ENCODE peak calls at places on chromosome 13, in ten cellular contexts. One of them, this sample, is unnamed.

GRCh38 chr13:31000889-31001288 is 68.4 kb downstream of the TEX26 start:
- DNase-seq in suprapubic skin: no peak
- DNase-seq in sigmoid colon: no peak
- DNase-seq in A549: no peak
- DNase-seq in H1: no peak
- DNase-seq in ovary: no peak
- DNase-seq in upper lobe of left lung: no peak
- DNase-seq in tibial nerve: no peak
- DNase-seq in stomach: no peak
- DNase-seq in transverse colon: no peak
- DNase-seq in this sample: no peak

GRCh38 chr13:77565635-77566034 is 30.1 kb downstream of the SCEL start:
- DNase-seq in transverse colon: no peak
- DNase-seq in ovary: no peak
- DNase-seq in sigmoid colon: no peak
- DNase-seq in H1: no peak
- DNase-seq in upper lobe of left lung: no peak
- DNase-seq in stomach: no peak
- DNase-seq in suprapubic skin: no peak
- DNase-seq in tibial nerve: no peak
- DNase-seq in A549: peak; percentile 38
- DNase-seq in this sample: no peak

GRCh38 chr13:90084684-90085290 is 1262.7 kb upstream of the MIR17HG start:
- DNase-seq in transverse colon: no peak
- DNase-seq in A549: no peak
- DNase-seq in ovary: no peak
- DNase-seq in suprapubic skin: no peak
- DNase-seq in stomach: no peak
- DNase-seq in upper lobe of left lung: no peak
- DNase-seq in sigmoid colon: no peak
- DNase-seq in H1: no peak
- DNase-seq in tibial nerve: no peak
- DNase-seq in this sample: no peak

GRCh38 chr13:95258619-95259194 is 42.5 kb downstream of the ABCC4 start:
- DNase-seq in ovary: no peak
- DNase-seq in H1: no peak
- DNase-seq in suprapubic skin: no peak
- DNase-seq in transverse colon: no peak
- DNase-seq in A549: peak; percentile 78
- DNase-seq in stomach: no peak
- DNase-seq in upper lobe of left lung: no peak
- DNase-seq in sigmoid colon: no peak
- DNase-seq in tibial nerve: no peak
- DNase-seq in this sample: no peak

GRCh38 chr13:113401452-113402415 is 37.8 kb upstream of the GRTP1 start:
- DNase-seq in stomach: no peak
- DNase-seq in transverse colon: no peak
- DNase-seq in A549: no peak
- DNase-seq in upper lobe of left lung: peak; percentile 78
- DNase-seq in suprapubic skin: no peak
- DNase-seq in ovary: no peak
- DNase-seq in sigmoid colon: peak; percentile 52
- DNase-seq in tibial nerve: no peak
- DNase-seq in H1: no peak
- DNase-seq in this sample: no peak

GRCh38 chr13:93279982-93280381 is 53.4 kb downstream of the GPC6 start:
- DNase-seq in sigmoid colon: no peak
- DNase-seq in suprapubic skin: no peak
- DNase-seq in tibial nerve: no peak
- DNase-seq in A549: no peak
- DNase-seq in H1: no peak
- DNase-seq in ovary: no peak
- DNase-seq in transverse colon: no peak
- DNase-seq in stomach: no peak
- DNase-seq in upper lobe of left lung: no peak
- DNase-seq in this sample: no peak

GRCh38 chr13:27406178-27406939 is 18.1 kb upstream of the GTF3A start:
- DNase-seq in tibial nerve: no peak
- DNase-seq in suprapubic skin: no peak
- DNase-seq in H1: no peak
- DNase-seq in ovary: no peak
- DNase-seq in upper lobe of left lung: no peak
- DNase-seq in stomach: no peak
- DNase-seq in A549: peak; percentile 49
- DNase-seq in sigmoid colon: no peak
- DNase-seq in transverse colon: no peak
- DNase-seq in this sample: no peak

GRCh38 chr13:26985285-26985878 is 186.2 kb downstream of the USP12 start:
- DNase-seq in transverse colon: peak; percentile 82
- DNase-seq in tibial nerve: peak; percentile 52
- DNase-seq in upper lobe of left lung: no peak
- DNase-seq in ovary: peak; percentile 82
- DNase-seq in stomach: peak; percentile 78
- DNase-seq in H1: no peak
- DNase-seq in suprapubic skin: peak; percentile 77
- DNase-seq in sigmoid colon: peak; percentile 87
- DNase-seq in A549: peak; percentile 77
- DNase-seq in this sample: no peak

GRCh38 chr13:105333416-105333815 is 1202.0 kb downstream of the EFNB2 start:
- DNase-seq in sigmoid colon: no peak
- DNase-seq in tibial nerve: no peak
- DNase-seq in upper lobe of left lung: no peak
- DNase-seq in suprapubic skin: no peak
- DNase-seq in ovary: no peak
- DNase-seq in A549: no peak
- DNase-seq in H1: no peak
- DNase-seq in stomach: no peak
- DNase-seq in transverse colon: no peak
- DNase-seq in this sample: no peak

GRCh38 chr13:109858319-109858718 is 71.9 kb upstream of the IRS2 start:
- DNase-seq in ovary: no peak
- DNase-seq in suprapubic skin: no peak
- DNase-seq in tibial nerve: no peak
- DNase-seq in stomach: peak; percentile 38
- DNase-seq in H1: no peak
- DNase-seq in transverse colon: no peak
- DNase-seq in sigmoid colon: no peak
- DNase-seq in upper lobe of left lung: no peak
- DNase-seq in A549: no peak
- DNase-seq in this sample: peak; percentile 29

DNA sequence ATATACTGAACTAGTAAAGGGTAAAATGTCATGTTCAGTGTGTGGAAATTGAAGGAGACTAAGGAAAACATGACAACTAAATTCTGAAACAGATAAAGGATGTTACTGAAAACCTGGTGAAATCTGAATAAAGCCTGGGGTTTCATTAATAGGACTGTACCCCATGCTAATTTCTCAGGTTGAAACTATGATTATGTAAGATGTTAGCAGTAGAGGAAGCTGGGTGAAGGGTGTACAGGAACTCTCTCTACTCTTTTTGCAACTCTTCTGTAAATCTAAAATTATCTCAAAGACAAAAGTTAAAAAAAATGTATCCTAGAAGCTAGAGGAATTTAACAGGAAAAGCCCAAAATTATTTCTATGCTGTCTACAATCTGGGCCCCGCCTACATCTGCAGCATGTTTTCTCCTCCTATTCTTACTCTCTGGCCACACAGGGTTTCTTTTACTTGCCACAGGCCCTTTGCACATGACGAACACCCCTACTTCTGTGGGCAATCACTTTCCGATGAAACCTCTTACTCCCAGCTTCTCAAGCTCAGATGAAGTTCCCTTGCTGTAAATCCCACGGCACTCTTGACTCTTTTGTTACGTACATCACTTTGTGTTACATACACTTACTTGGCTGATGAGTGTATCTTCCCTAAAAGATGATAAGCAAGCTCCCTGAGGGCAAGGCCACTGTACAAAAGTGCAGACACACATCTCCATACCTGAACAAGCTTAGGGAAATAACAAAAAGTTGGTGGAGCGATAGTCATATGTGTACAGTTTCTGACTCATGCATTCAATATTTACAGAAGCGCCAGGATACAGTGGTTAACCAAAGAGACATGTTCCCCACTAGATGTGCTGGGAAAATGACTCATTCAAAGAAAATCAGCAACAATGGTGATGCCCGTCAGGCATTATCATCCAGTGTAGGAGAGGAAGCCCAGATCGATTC is 32.6 kb downstream of the RUBCNL start:
- DNase-seq in tibial nerve: no peak
- DNase-seq in transverse colon: no peak
- DNase-seq in stomach: no peak
- DNase-seq in H1: no peak
- DNase-seq in suprapubic skin: no peak
- DNase-seq in upper lobe of left lung: no peak
- DNase-seq in A549: peak; percentile 78
- DNase-seq in ovary: no peak
- DNase-seq in sigmoid colon: no peak
- DNase-seq in this sample: no peak
- TF ChIP-seq EP300 in tibial nerve: no peak
- TF ChIP-seq EP300 in transverse colon: no peak
- TF ChIP-seq EP300 in stomach: no peak
- TF ChIP-seq EP300 in H1: no peak
- TF ChIP-seq EP300 in suprapubic skin: no peak
- TF ChIP-seq EP300 in upper lobe of left lung: no peak
- TF ChIP-seq EP300 in A549: peak; percentile 15
- TF ChIP-seq EP300 in ovary: no peak
- TF ChIP-seq EP300 in sigmoid colon: no peak
- TF ChIP-seq EP300 in this sample: no peak

GRCh38 chr13:35712907-35713685 is 236.6 kb upstream of the MAB21L1 start:
- DNase-seq in transverse colon: no peak
- DNase-seq in ovary: no peak
- DNase-seq in suprapubic skin: no peak
- DNase-seq in tibial nerve: no peak
- DNase-seq in upper lobe of left lung: no peak
- DNase-seq in stomach: no peak
- DNase-seq in sigmoid colon: no peak
- DNase-seq in H1: no peak
- DNase-seq in A549: no peak
- DNase-seq in this sample: no peak
- TF ChIP-seq POLR2A in transverse colon: no peak
- TF ChIP-seq POLR2A in ovary: no peak
- TF ChIP-seq POLR2A in suprapubic skin: no peak
- TF ChIP-seq POLR2A in tibial nerve: no peak
- TF ChIP-seq POLR2A in upper lobe of left lung: no peak
- TF ChIP-seq POLR2A in stomach: no peak
- TF ChIP-seq POLR2A in sigmoid colon: no peak
- TF ChIP-seq POLR2A in H1: no peak
- TF ChIP-seq POLR2A in A549: no peak
- TF ChIP-seq POLR2A in this sample: no peak

GRCh38 chr13:32147193-32147592 is 115.6 kb downstream of the FRY start:
- DNase-seq in H1: no peak
- DNase-seq in transverse colon: no peak
- DNase-seq in A549: no peak
- DNase-seq in ovary: no peak
- DNase-seq in upper lobe of left lung: no peak
- DNase-seq in stomach: no peak
- DNase-seq in tibial nerve: no peak
- DNase-seq in suprapubic skin: no peak
- DNase-seq in sigmoid colon: no peak
- DNase-seq in this sample: no peak
- TF ChIP-seq EP300 in H1: no peak
- TF ChIP-seq EP300 in transverse colon: no peak
- TF ChIP-seq EP300 in A549: no peak
- TF ChIP-seq EP300 in ovary: no peak
- TF ChIP-seq EP300 in upper lobe of left lung: no peak
- TF ChIP-seq EP300 in stomach: no peak
- TF ChIP-seq EP300 in tibial nerve: no peak
- TF ChIP-seq EP300 in suprapubic skin: no peak
- TF ChIP-seq EP300 in sigmoid colon: no peak
- TF ChIP-seq EP300 in this sample: no peak

DNA sequence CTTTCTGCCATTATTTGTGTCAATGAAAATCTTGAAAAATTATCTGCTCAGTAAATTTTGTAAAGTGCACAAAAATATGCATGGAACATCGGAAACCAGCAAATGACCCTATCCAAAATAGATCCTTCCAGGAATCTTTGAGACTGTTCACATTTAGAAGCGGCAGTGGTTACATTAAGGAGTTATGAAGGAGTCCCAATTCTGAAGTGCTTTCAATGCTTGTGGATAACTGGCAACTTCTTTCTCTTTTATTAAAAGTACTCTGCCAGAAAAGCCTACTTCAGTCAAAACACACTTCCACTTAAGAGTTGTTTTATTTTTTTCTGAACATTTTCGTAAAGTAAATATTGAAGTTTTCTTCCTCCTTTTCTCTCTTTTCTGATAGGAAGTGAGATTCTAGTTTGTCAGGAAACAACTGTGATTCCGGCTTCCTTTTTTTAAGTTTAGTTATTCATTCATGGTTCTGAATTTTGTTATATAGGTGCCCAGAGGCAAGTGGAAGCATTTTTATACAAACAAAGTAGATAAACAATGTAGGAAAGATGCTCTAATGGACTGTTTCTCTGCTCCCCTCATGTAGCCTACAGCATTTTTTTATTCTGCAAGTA is 83.5 kb downstream of the PCDH9 start:
- DNase-seq in ovary: no peak
- DNase-seq in sigmoid colon: no peak
- DNase-seq in stomach: no peak
- DNase-seq in suprapubic skin: no peak
- DNase-seq in upper lobe of left lung: no peak
- DNase-seq in A549: no peak
- DNase-seq in H1: no peak
- DNase-seq in tibial nerve: no peak
- DNase-seq in transverse colon: no peak
- DNase-seq in this sample: no peak
- TF ChIP-seq POLR2A in ovary: no peak
- TF ChIP-seq POLR2A in sigmoid colon: no peak
- TF ChIP-seq POLR2A in stomach: no peak
- TF ChIP-seq POLR2A in suprapubic skin: no peak
- TF ChIP-seq POLR2A in upper lobe of left lung: no peak
- TF ChIP-seq POLR2A in A549: no peak
- TF ChIP-seq POLR2A in H1: no peak
- TF ChIP-seq POLR2A in tibial nerve: no peak
- TF ChIP-seq POLR2A in transverse colon: no peak
- TF ChIP-seq POLR2A in this sample: no peak

GRCh38 chr13:84912720-84913119 is 886.5 kb downstream of the SLITRK6 start:
- DNase-seq in upper lobe of left lung: no peak
- DNase-seq in ovary: no peak
- DNase-seq in A549: no peak
- DNase-seq in tibial nerve: no peak
- DNase-seq in suprapubic skin: no peak
- DNase-seq in sigmoid colon: no peak
- DNase-seq in transverse colon: no peak
- DNase-seq in stomach: no peak
- DNase-seq in H1: no peak
- DNase-seq in this sample: no peak

GRCh38 chr13:84917252-84917878 is 881.9 kb downstream of the SLITRK6 start:
- DNase-seq in sigmoid colon: no peak
- DNase-seq in A549: peak; percentile 3
- DNase-seq in suprapubic skin: no peak
- DNase-seq in stomach: no peak
- DNase-seq in upper lobe of left lung: no peak
- DNase-seq in H1: no peak
- DNase-seq in ovary: no peak
- DNase-seq in transverse colon: no peak
- DNase-seq in tibial nerve: no peak
- DNase-seq in this sample: no peak
- TF ChIP-seq EP300 in sigmoid colon: no peak
- TF ChIP-seq EP300 in A549: no peak
- TF ChIP-seq EP300 in suprapubic skin: no peak
- TF ChIP-seq EP300 in stomach: no peak
- TF ChIP-seq EP300 in upper lobe of left lung: no peak
- TF ChIP-seq EP300 in H1: no peak
- TF ChIP-seq EP300 in ovary: no peak
- TF ChIP-seq EP300 in transverse colon: no peak
- TF ChIP-seq EP300 in tibial nerve: no peak
- TF ChIP-seq EP300 in this sample: no peak

This sample was measured in esophagus muscularis mucosa.